ENCODE peak calls at places on chromosomes 6 and 20, in four cellular contexts. Q, D, M and H are unnamed samples.

GRCh38 chr6:53484409-53485280 is 60.3 kb downstream of the GCLC start:
- DNase-seq in Q (peak), D (peak), M (peak), H (peak)

GRCh38 chr6:111503660-111504059 is 20.6 kb upstream of the REV3L start:
- DNase-seq in Q (no peak), D (no peak), M (no peak), H (no peak)

GRCh38 chr20:34180460-34181108 is 60.6 kb upstream of the ASIP start:
- DNase-seq in Q (no peak), D (peak), M (no peak), H (no peak)

GRCh38 chr6:166512567-166512966 is 73.9 kb downstream of the RAMACL start:
- DNase-seq in Q (peak), D (no peak), M (no peak), H (no peak)

GRCh38 chr6:122553697-122554096 is 56.5 kb upstream of the PKIB start:
- DNase-seq in Q (no peak), D (no peak), M (no peak), H (no peak)

GRCh38 chr20:9360427-9360826 is 154.0 kb upstream of the LAMP5 start:
- DNase-seq in Q (no peak), D (no peak), M (no peak), H (no peak)

GRCh38 chr6:150638765-150639164 is 39.1 kb downstream of the PLEKHG1 start:
- DNase-seq in Q (no peak), D (no peak), M (no peak), H (no peak)

GRCh38 chr6:14396826-14397517 is 279.4 kb downstream of the CD83 start:
- DNase-seq in Q (no peak), D (peak), M (peak), H (no peak)

GRCh38 chr6:147075326-147075840 is 128.8 kb upstream of the STXBP5 start:
- DNase-seq in Q (no peak), D (no peak), M (no peak), H (no peak)
- TF ChIP-seq EZH2phosphoT487 in Q (no peak), D (no peak), M (no peak), H (no peak)

DNA sequence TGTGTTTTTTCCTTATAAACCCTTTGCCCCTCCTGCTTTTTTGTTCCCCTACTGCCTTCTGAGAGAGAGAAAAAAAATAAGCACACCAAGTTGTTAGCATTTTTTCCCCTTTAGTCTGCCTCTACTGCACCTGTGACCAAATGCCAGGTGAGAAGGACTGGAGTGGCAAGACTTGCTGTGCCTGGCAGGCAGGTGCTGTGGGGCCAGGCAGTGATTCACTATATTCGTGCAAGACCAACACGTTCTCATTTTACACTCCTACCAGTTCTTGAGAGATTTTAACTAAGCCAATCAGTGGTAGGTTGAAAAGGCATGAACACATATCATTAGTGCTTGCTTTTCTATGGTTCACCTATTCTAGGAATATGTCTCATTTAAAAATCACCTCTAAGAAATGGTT is 109.7 kb downstream of the FIG4 start:
- DNase-seq in Q (no peak), D (no peak), M (no peak), H (no peak)
- TF ChIP-seq EZH2phosphoT487 in Q (no peak), D (no peak), M (no peak), H (no peak)

GRCh38 chr6:143821359-143821758 is 21.8 kb upstream of the LTV1 start:
- DNase-seq in Q (no peak), D (no peak), M (no peak), H (no peak)

GRCh38 chr6:143823463-143824006 is 19.6 kb upstream of the LTV1 start:
- DNase-seq in Q (no peak), D (no peak), M (no peak), H (no peak)

GRCh38 chr6:143822584-143823024 is 20.5 kb upstream of the LTV1 start:
- DNase-seq in Q (no peak), D (peak), M (no peak), H (no peak)
- TF ChIP-seq EZH2phosphoT487 in Q (no peak), D (no peak), M (no peak), H (no peak)

GRCh38 chr20:52096117-52096516 is 95.5 kb downstream of the ZFP64 start:
- DNase-seq in Q (no peak), D (no peak), M (no peak), H (no peak)
- TF ChIP-seq EZH2phosphoT487 in Q (no peak), D (no peak), M (no peak), H (no peak)

DNA sequence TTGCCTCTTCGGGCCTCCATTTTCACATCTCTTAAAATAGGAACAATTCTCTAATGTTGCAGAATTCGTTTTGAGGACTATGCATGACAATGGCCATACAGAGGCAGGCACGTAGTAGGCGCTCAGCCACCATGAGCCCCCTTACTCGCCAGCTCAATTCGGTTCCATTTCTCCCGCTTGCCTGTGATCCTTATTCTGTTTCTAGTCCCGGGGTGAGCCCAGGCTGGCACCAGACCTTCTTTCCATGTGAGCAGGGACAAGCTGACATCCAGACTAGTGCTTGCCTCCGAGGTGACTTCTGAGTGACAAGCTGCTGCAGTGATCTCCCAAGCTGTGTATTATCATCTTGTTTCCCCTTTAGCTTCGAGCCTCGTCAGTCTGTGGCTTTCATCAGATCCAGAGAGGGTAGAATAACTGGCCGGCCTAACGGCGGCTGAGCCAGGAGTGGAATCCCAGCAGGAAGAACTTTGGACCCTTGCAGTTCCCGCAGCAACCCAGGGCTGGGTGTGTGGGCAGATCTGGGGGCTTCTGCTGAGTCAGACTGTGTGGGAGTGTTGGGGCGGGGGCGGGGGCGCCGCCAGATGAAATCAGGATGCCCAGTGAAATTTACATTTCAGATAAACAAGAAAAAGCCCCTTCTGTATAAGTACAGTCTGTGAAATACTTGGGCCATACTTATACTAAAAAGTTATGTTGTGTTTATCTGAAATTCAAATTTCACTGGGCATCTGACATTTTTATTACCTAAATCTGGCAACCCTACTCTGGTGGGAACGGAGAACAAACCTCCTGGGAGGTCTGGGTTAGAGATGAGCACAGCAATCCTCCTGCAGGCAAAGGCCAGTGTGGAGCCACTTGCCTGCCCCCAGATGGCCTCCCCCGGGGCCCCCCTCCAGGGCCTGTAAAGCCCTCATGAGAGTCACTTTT is 10.9 kb downstream of the BANF2 start:
- DNase-seq in Q (no peak), D (no peak), M (peak), H (peak)
- TF ChIP-seq EZH2phosphoT487 in Q (no peak), D (no peak), M (no peak), H (no peak)

DNA sequence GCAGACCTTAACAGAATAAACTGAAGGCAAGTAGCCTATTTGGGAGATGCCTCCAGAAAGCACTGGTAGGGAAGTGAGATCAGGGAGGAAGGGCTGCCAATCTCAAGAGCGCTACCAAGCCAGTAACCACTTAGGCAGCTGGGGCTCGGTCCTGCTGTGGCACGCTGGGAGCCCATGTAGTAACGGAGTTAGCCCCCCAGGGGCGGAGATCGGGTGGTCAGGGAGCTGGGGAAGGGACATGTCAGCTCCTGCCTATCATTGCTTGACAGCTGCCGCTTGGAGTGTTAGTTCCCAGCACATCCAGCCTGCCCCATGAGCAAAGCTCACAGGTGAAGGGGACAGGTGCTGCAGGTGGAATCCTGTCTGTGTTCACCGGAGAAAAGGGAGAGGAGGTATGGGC is 127.0 kb downstream of the CEBPB start:
- DNase-seq in Q (no peak), D (no peak), M (no peak), H (no peak)
- TF ChIP-seq EZH2phosphoT487 in Q (no peak), D (no peak), M (no peak), H (no peak)